ENCODE peak calls at places on chromosome 2, in five cellular contexts. H is progenitor cell of endocrine pancreas, A is mucosa of gallbladder, O is fibroblast of mammary gland, L is midbrain. T is an unnamed sample.

GRCh38 chr2:118992740-118993391 is 50.9 kb downstream of the MARCO start:
- DNase-seq in H (no peak), A (no peak), O (no peak), L (no peak), T (no peak)

GRCh38 chr2:227701556-227701955 is 16.3 kb downstream of the SLC19A3 start:
- DNase-seq in H (no peak), A (no peak), O (no peak), L (no peak), T (no peak)

GRCh38 chr2:96154506-96155380 is 9.5 kb upstream of the DUSP2 start:
- DNase-seq in H (no peak), A (no peak), O (no peak), L (no peak), T (no peak)

GRCh38 chr2:65261676-65262075 is 34.0 kb downstream of the ACTR2 start:
- DNase-seq in H (no peak), A (no peak), O (no peak), L (no peak), T (no peak)

GRCh38 chr2:238571626-238572372 is 145.1 kb downstream of the ASB1 start:
- DNase-seq in H (no peak), A (no peak), O (no peak), L (no peak), T (no peak)

GRCh38 chr2:176147790-176148496 is 3.4 kb upstream of the HOXD4 start:
- DNase-seq in H (no peak), A (no peak), O (no peak), L (no peak), T (no peak)

GRCh38 chr2:54620948-54621347 is 102.5 kb upstream of the EML6 start:
- DNase-seq in H (no peak), A (no peak), O (no peak), L (no peak), T (no peak)

GRCh38 chr2:144049137-144049536 is 470.8 kb downstream of the ZEB2 start:
- DNase-seq in H (no peak), A (no peak), O (no peak), L (no peak), T (no peak)

GRCh38 chr2:85744771-85745601 is 8.8 kb upstream of the ATOH8 start:
- DNase-seq in H (no peak), A (no peak), O (peak), L (peak), T (peak)

GRCh38 chr2:62188416-62188815 is 7.5 kb upstream of the B3GNT2 start:
- DNase-seq in H (no peak), A (no peak), O (no peak), L (no peak), T (no peak)

GRCh38 chr2:194745532-194746146 is 911.4 kb upstream of the SLC39A10 start:
- DNase-seq in H (no peak), A (no peak), O (no peak), L (no peak), T (no peak)

GRCh38 chr2:188450740-188451480 is 159.2 kb downstream of the GULP1 start:
- DNase-seq in H (no peak), A (no peak), O (peak), L (no peak), T (peak)

GRCh38 chr2:85248741-85249524 is 78.9 kb downstream of the TGOLN2 start:
- DNase-seq in H (no peak), A (no peak), O (peak), L (no peak), T (peak)

GRCh38 chr2:232927041-232927792 is 57.2 kb downstream of the SNORC start:
- DNase-seq in H (no peak), A (no peak), O (peak), L (no peak), T (no peak)

GRCh38 chr2:19195681-19196080 is 162.7 kb downstream of the OSR1 start:
- DNase-seq in H (no peak), A (no peak), O (peak), L (no peak), T (no peak)

GRCh38 chr2:172510582-172510981 is 45.3 kb upstream of the PDK1 start:
- DNase-seq in H (no peak), A (no peak), O (no peak), L (no peak), T (no peak)

GRCh38 chr2:159150208-159150607 is 136.3 kb downstream of the WDSUB1 start:
- DNase-seq in H (no peak), A (no peak), O (peak), L (no peak), T (peak)

GRCh38 chr2:103788346-103788745 is 1026.5 kb downstream of the TMEM182 start:
- DNase-seq in H (no peak), A (no peak), O (no peak), L (no peak), T (no peak)

GRCh38 chr2:168717790-168718502 is 84.5 kb upstream of the NOSTRIN start:
- DNase-seq in H (no peak), A (no peak), O (no peak), L (no peak), T (no peak)

GRCh38 chr2:213216461-213216860 is 65.0 kb upstream of the IKZF2 start:
- DNase-seq in H (no peak), A (no peak), O (peak), L (no peak), T (peak)

GRCh38 chr2:54635554-54636152 is 87.8 kb upstream of the EML6 start:
- DNase-seq in H (no peak), A (no peak), O (no peak), L (no peak), T (peak)

GRCh38 chr2:152558174-152559091 is 158.8 kb downstream of the PRPF40A start:
- DNase-seq in H (no peak), A (no peak), O (peak), L (peak), T (peak)

GRCh38 chr2:28716265-28716865 is 35.3 kb upstream of the PPP1CB start:
- DNase-seq in H (no peak), A (peak), O (peak), L (peak), T (peak)

GRCh38 chr2:118846667-118847446 is 591 bp downstream of the EN1 start:
- DNase-seq in H (no peak), A (no peak), O (peak), L (no peak), T (no peak)

GRCh38 chr2:73842739-73843019 is 13.9 kb downstream of the STAMBP start:
- DNase-seq in H (no peak), A (no peak), O (no peak), L (no peak), T (no peak)

GRCh38 chr2:221518201-221518936 is 53.7 kb downstream of the EPHA4 start:
- DNase-seq in H (no peak), A (no peak), O (no peak), L (no peak), T (peak)

GRCh38 chr2:149768320-149768799 is 180.8 kb upstream of the MMADHC start:
- DNase-seq in H (no peak), A (no peak), O (peak), L (no peak), T (peak)